ENCODE peak calls at places on chromosomes 1 and 21, in nine cellular contexts. T is stimulated activated naive B cell treated with anti-CD40 and anti-IgM and Interleukin-4, amounts not matched to agents 10 μg/mL and 1 μg/mL and 100 μg/mL, for 72 hours; A is IMR-90; X is occipital lobe; N is fibroblast of mammary gland; R is MV-4-11; S is T follicular helper cell; K is dorsolateral prefrontal cortex; H is lower lobe of right lung. Z is an unnamed sample.

GRCh38 chr1:17599301-17600300 is 60.1 kb downstream of the ARHGEF10L start:
- DNase-seq in T (no peak), A (no peak), X (no peak), N (no peak), R (no peak), S (no peak), K (no peak), H (no peak), Z (no peak)

GRCh38 chr1:54715493-54716298 is at the start of gene TTC4:
- DNase-seq in T (peak), A (peak), X (peak), N (peak), R (peak), S (peak), K (peak), H (peak), Z (peak)

GRCh38 chr1:14320518-14320917 is 278.0 kb upstream of the KAZN start:
- DNase-seq in T (no peak), A (peak), X (no peak), N (peak), R (no peak), S (no peak), K (no peak), H (no peak), Z (peak)

GRCh38 chr1:155981266-155982088 is 3.1 kb upstream of the ARHGEF2 start:
- DNase-seq in T (no peak), A (peak), X (no peak), N (peak), R (peak), S (no peak), K (no peak), H (peak), Z (peak)

GRCh38 chr1:218942421-218942820 is 231.3 kb upstream of the LYPLAL1 start:
- DNase-seq in T (no peak), A (no peak), X (no peak), N (peak), R (no peak), S (no peak), K (no peak), H (no peak), Z (no peak)

GRCh38 chr1:230825061-230825803 is 43.1 kb downstream of the C1orf198 start:
- DNase-seq in T (no peak), A (peak), X (no peak), N (peak), R (peak), S (no peak), K (no peak), H (no peak), Z (no peak)

GRCh38 chr21:29208666-29209059 is 78.2 kb downstream of the MAP3K7CL start:
- DNase-seq in T (no peak), A (peak), X (no peak), N (peak), R (peak), S (no peak), K (no peak), H (no peak), Z (no peak)

GRCh38 chr1:182782587-182782913 is 7.0 kb upstream of the NPL start:
- DNase-seq in T (no peak), A (no peak), X (no peak), N (no peak), R (no peak), S (no peak), K (no peak), H (no peak), Z (no peak)

GRCh38 chr1:23278717-23279116 is 61.4 kb upstream of the HTR1D start:
- DNase-seq in T (no peak), A (no peak), X (no peak), N (no peak), R (no peak), S (no peak), K (no peak), H (no peak), Z (no peak)

GRCh38 chr1:226110249-226111108 is 48.0 kb downstream of the H3-3A start:
- DNase-seq in T (peak), A (peak), X (peak), N (peak), R (peak), S (no peak), K (peak), H (peak), Z (peak)

GRCh38 chr1:59985901-59986735 is 59.5 kb upstream of the CYP2J2 start:
- DNase-seq in T (no peak), A (no peak), X (peak), N (peak), R (no peak), S (no peak), K (no peak), H (no peak), Z (no peak)

GRCh38 chr1:17016317-17016661 is 4.6 kb upstream of the ATP13A2 start:
- DNase-seq in T (no peak), A (peak), X (no peak), N (peak), R (no peak), S (no peak), K (no peak), H (no peak), Z (no peak)

GRCh38 chr1:154263465-154264332 is 8.7 kb upstream of the HAX1 start:
- DNase-seq in T (no peak), A (peak), X (no peak), N (no peak), R (no peak), S (no peak), K (no peak), H (no peak), Z (no peak)

Z was measured in GF-D8.